ENCODE peak calls at places on chromosome 10, in four cellular contexts. One of them, this sample, is unnamed.
A peak's percentile ranks its signal among the peaks of the same experiment; 100 is the strongest.

GRCh38 chr10:122286872-122287271 is 15.8 kb downstream of the BTBD16 start:
- DNase-seq in body of pancreas: no peak
- DNase-seq in NB4: peak; percentile 36
- DNase-seq in prostate gland: no peak
- DNase-seq in this sample: peak; percentile 68

GRCh38 chr10:110411047-110411410 is 86.7 kb upstream of the DUSP5 start:
- DNase-seq in body of pancreas: no peak
- DNase-seq in prostate gland: no peak
- DNase-seq in NB4: no peak
- DNase-seq in this sample: no peak

GRCh38 chr10:59317066-59317465 is 45.3 kb downstream of the FAM13C start:
- DNase-seq in prostate gland: no peak
- DNase-seq in body of pancreas: no peak
- DNase-seq in NB4: no peak
- DNase-seq in this sample: no peak

GRCh38 chr10:43616697-43617370 is 10.6 kb downstream of the ZNF485 start:
- DNase-seq in body of pancreas: no peak
- DNase-seq in prostate gland: no peak
- DNase-seq in NB4: no peak
- DNase-seq in this sample: no peak

GRCh38 chr10:99658622-99659030 is 683 bp upstream of the ENTPD7 start:
- DNase-seq in NB4: peak; percentile 51
- DNase-seq in body of pancreas: peak; percentile 64
- DNase-seq in prostate gland: peak; percentile 11
- DNase-seq in this sample: no peak

GRCh38 chr10:30172663-30173062 is 113.3 kb upstream of the JCAD start:
- DNase-seq in NB4: no peak
- DNase-seq in prostate gland: no peak
- DNase-seq in body of pancreas: no peak
- DNase-seq in this sample: no peak

GRCh38 chr10:51960494-51960895 is 261.1 kb upstream of the CSTF2T start:
- DNase-seq in prostate gland: no peak
- DNase-seq in body of pancreas: no peak
- DNase-seq in NB4: peak; percentile 35
- DNase-seq in this sample: peak; percentile 4

GRCh38 chr10:34547283-34547682 is 267.8 kb downstream of the PARD3 start:
- DNase-seq in NB4: no peak
- DNase-seq in prostate gland: no peak
- DNase-seq in body of pancreas: no peak
- DNase-seq in this sample: no peak

GRCh38 chr10:51765284-51765971 is 66.0 kb upstream of the CSTF2T start:
- DNase-seq in prostate gland: no peak
- DNase-seq in NB4: no peak
- DNase-seq in body of pancreas: no peak
- DNase-seq in this sample: no peak

GRCh38 chr10:104351067-104351681 is 2.5 kb upstream of the CFAP58 start:
- DNase-seq in prostate gland: no peak
- DNase-seq in NB4: peak; percentile 87
- DNase-seq in body of pancreas: no peak
- DNase-seq in this sample: no peak

GRCh38 chr10:11611248-11612003 is at the start of gene USP6NL:
- DNase-seq in prostate gland: peak; percentile 93
- DNase-seq in NB4: peak; percentile 83
- DNase-seq in body of pancreas: peak; percentile 94
- DNase-seq in this sample: peak; percentile 82
- TF ChIP-seq POLR2A in prostate gland: peak; percentile 90
- TF ChIP-seq POLR2A in NB4: peak; percentile 55
- TF ChIP-seq POLR2A in body of pancreas: peak; percentile 66
- TF ChIP-seq POLR2A in this sample: peak; percentile 37

GRCh38 chr10:119165171-119166110 is at the start of gene SFXN4:
- DNase-seq in prostate gland: peak; percentile 67
- DNase-seq in body of pancreas: peak; percentile 82
- DNase-seq in NB4: peak; percentile 87
- DNase-seq in this sample: peak; percentile 60

GRCh38 chr10:119162121-119162520 is 3.4 kb downstream of the SFXN4 start:
- DNase-seq in body of pancreas: no peak
- DNase-seq in prostate gland: no peak
- DNase-seq in NB4: no peak
- DNase-seq in this sample: no peak

GRCh38 chr10:119162693-119163092 is 2.8 kb downstream of the SFXN4 start:
- DNase-seq in body of pancreas: no peak
- DNase-seq in prostate gland: no peak
- DNase-seq in NB4: no peak
- DNase-seq in this sample: no peak

GRCh38 chr10:119159332-119159731 is 6.2 kb downstream of the SFXN4 start:
- DNase-seq in body of pancreas: no peak
- DNase-seq in NB4: no peak
- DNase-seq in prostate gland: no peak
- DNase-seq in this sample: no peak

GRCh38 chr10:119161680-119162079 is 3.8 kb downstream of the SFXN4 start:
- DNase-seq in prostate gland: no peak
- DNase-seq in body of pancreas: no peak
- DNase-seq in NB4: no peak
- DNase-seq in this sample: peak; percentile 61
- TF ChIP-seq POLR2A in prostate gland: no peak
- TF ChIP-seq POLR2A in body of pancreas: no peak
- TF ChIP-seq POLR2A in NB4: no peak
- TF ChIP-seq POLR2A in this sample: no peak

GRCh38 chr10:5662708-5663579 is 3.5 kb downstream of the ASB13 start:
- DNase-seq in prostate gland: no peak
- DNase-seq in body of pancreas: no peak
- DNase-seq in NB4: no peak
- DNase-seq in this sample: no peak
- TF ChIP-seq POLR2A in prostate gland: no peak
- TF ChIP-seq POLR2A in body of pancreas: no peak
- TF ChIP-seq POLR2A in NB4: no peak
- TF ChIP-seq POLR2A in this sample: no peak

GRCh38 chr10:95297402-95297801 is 6.6 kb upstream of the PDLIM1 start:
- DNase-seq in body of pancreas: no peak
- DNase-seq in prostate gland: no peak
- DNase-seq in NB4: peak; percentile 49
- DNase-seq in this sample: no peak
- TF ChIP-seq POLR2A in body of pancreas: no peak
- TF ChIP-seq POLR2A in prostate gland: no peak
- TF ChIP-seq POLR2A in NB4: no peak
- TF ChIP-seq POLR2A in this sample: no peak

DNA sequence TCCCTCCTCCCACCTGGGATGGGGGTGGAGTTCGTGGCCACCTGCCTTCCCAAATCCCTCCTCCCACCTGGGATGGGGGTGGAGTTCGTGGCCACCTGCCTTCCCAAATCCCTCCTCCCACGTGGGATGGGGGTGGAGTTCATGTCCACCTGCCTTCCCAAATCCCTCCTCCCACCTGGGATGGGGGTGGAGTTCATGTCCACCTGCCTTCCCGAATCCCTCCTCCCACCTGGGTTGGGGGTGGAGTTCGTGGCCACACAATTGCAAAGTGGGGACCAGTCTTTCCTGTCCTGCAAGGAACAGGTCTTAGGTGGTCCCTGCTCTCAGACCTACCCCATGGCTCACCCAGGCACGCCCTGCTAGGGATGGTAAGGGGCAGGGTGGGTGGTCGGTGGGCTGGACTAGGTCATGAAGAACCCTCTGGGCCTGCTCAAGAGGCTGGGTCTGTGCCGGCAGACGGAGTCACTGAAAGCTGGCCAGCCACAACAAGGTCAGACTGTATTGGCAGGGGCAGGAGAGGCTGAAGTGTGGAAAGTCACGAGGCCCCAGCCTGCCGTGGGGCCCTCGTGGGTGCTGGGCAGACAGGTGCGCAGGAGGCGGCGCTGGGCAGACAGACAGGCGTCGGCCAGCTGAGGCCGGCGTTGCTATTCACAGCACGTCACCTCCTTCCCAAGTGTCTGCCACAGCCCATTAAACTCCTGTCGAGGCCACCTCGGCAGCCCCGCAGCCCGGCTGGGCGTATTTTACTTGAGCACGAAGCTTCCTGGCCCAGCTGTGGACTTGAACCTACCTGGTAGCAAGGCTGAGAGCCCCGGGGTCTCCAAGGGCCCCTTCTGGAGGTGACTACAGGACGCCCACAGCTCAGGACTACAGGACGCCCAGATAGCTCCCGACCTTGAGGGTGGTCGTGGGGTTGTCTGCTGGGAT is 4.1 kb downstream of the KNDC1 start:
- DNase-seq in NB4: no peak
- DNase-seq in prostate gland: no peak
- DNase-seq in body of pancreas: no peak
- DNase-seq in this sample: no peak
- TF ChIP-seq POLR2A in NB4: no peak
- TF ChIP-seq POLR2A in prostate gland: no peak
- TF ChIP-seq POLR2A in body of pancreas: no peak
- TF ChIP-seq POLR2A in this sample: no peak

DNA sequence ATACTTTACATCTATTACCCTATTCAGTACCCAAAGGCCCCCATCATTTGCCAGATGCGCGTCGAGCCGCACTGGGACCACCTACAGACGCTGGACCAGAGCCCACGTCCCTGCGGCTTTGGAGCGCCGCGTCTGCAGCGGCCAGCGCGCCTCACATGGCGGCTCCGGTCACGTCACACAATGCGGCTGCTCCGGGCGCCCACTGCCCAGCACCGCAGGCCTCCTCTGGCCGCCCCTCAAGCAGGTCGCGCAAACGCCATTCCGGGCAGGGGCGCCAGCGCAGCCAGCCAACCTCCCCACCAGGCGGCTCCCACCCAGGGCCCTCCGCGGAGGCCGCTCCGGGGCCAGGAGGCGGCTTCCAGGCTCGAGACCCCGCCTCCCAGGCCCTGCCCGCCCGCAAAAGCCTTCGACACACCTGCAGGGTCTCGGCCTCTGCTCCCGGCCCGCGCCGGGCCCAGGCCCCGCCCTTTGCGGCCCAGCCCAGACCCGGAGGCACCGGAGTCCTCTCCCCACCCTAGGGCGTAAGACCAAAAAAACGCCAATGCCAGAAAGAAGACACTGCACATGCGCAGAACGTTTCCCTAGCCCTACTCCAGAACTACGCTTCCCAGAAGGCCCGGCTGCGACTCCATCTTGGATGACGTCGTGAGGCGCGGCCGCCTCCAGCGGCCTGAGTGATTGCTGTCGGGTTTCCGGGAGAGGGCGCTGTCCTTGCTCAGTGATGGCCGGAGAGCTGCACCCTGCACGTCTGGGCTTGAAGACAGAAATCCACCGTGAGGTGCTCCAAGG is at the start of gene ZNF25:
- DNase-seq in NB4: peak; percentile 100
- DNase-seq in body of pancreas: peak; percentile 99
- DNase-seq in prostate gland: peak; percentile 99
- DNase-seq in this sample: peak; percentile 91
- TF ChIP-seq POLR2A in NB4: peak; percentile 70
- TF ChIP-seq POLR2A in body of pancreas: peak; percentile 88
- TF ChIP-seq POLR2A in prostate gland: peak; percentile 69
- TF ChIP-seq POLR2A in this sample: peak; percentile 38

GRCh38 chr10:22228943-22229755 is 11.3 kb upstream of the EBLN1 start:
- DNase-seq in prostate gland: peak; percentile 86
- DNase-seq in body of pancreas: peak; percentile 90
- DNase-seq in NB4: peak; percentile 86
- DNase-seq in this sample: peak; percentile 64
- TF ChIP-seq POLR2A in prostate gland: peak; percentile 21
- TF ChIP-seq POLR2A in body of pancreas: peak; percentile 60
- TF ChIP-seq POLR2A in NB4: peak; percentile 44
- TF ChIP-seq POLR2A in this sample: no peak

GRCh38 chr10:112898540-112899395 is 51.3 kb upstream of the TCF7L2 start:
- DNase-seq in body of pancreas: peak; percentile 54
- DNase-seq in prostate gland: no peak
- DNase-seq in NB4: no peak
- DNase-seq in this sample: no peak
- TF ChIP-seq POLR2A in body of pancreas: no peak
- TF ChIP-seq POLR2A in prostate gland: no peak
- TF ChIP-seq POLR2A in NB4: no peak
- TF ChIP-seq POLR2A in this sample: no peak

GRCh38 chr10:8921583-8921982 is 867.1 kb downstream of the GATA3 start:
- DNase-seq in body of pancreas: no peak
- DNase-seq in NB4: no peak
- DNase-seq in prostate gland: no peak
- DNase-seq in this sample: no peak
- TF ChIP-seq POLR2A in body of pancreas: no peak
- TF ChIP-seq POLR2A in NB4: no peak
- TF ChIP-seq POLR2A in prostate gland: no peak
- TF ChIP-seq POLR2A in this sample: no peak

This sample was measured in H54.